ENCODE peak calls at places on chromosome 21, in nine cellular contexts. One of them, this sample, is unnamed.

GRCh38 chr21:44657635-44658183 is at the start of gene KRTAP12-3:
- DNase-seq in BJ: no peak
- DNase-seq in testis: no peak
- DNase-seq in left ventricle myocardium inferior: no peak
- DNase-seq in fibroblast of pulmonary artery: no peak
- DNase-seq in A549: no peak
- DNase-seq in keratinocyte: no peak
- DNase-seq in Caco-2: no peak
- DNase-seq in HCT116: no peak
- DNase-seq in this sample: no peak

GRCh38 chr21:27519357-27519756 is 552.5 kb upstream of the ADAMTS5 start:
- DNase-seq in BJ: peak
- DNase-seq in testis: no peak
- DNase-seq in left ventricle myocardium inferior: no peak
- DNase-seq in fibroblast of pulmonary artery: peak
- DNase-seq in A549: no peak
- DNase-seq in keratinocyte: no peak
- DNase-seq in Caco-2: no peak
- DNase-seq in HCT116: no peak
- DNase-seq in this sample: no peak

GRCh38 chr21:43911015-43911934 is 46.3 kb downstream of the AGPAT3 start:
- DNase-seq in BJ: no peak
- DNase-seq in testis: peak
- DNase-seq in left ventricle myocardium inferior: no peak
- DNase-seq in fibroblast of pulmonary artery: no peak
- DNase-seq in A549: no peak
- DNase-seq in keratinocyte: no peak
- DNase-seq in Caco-2: no peak
- DNase-seq in HCT116: no peak
- DNase-seq in this sample: peak

GRCh38 chr21:31731112-31731801 is 661 bp downstream of the SCAF4 start:
- DNase-seq in BJ: no peak
- DNase-seq in testis: peak
- DNase-seq in left ventricle myocardium inferior: peak
- DNase-seq in fibroblast of pulmonary artery: no peak
- DNase-seq in A549: no peak
- DNase-seq in keratinocyte: no peak
- DNase-seq in Caco-2: peak
- DNase-seq in HCT116: no peak
- DNase-seq in this sample: peak

GRCh38 chr21:45012661-45013270 is 61.6 kb upstream of the ADARB1 start:
- DNase-seq in BJ: no peak
- DNase-seq in testis: no peak
- DNase-seq in left ventricle myocardium inferior: no peak
- DNase-seq in fibroblast of pulmonary artery: no peak
- DNase-seq in A549: peak
- DNase-seq in keratinocyte: no peak
- DNase-seq in Caco-2: peak
- DNase-seq in HCT116: peak
- DNase-seq in this sample: no peak

GRCh38 chr21:43585924-43586411 is 73.3 kb downstream of the HSF2BP start:
- DNase-seq in BJ: peak
- DNase-seq in testis: peak
- DNase-seq in left ventricle myocardium inferior: no peak
- DNase-seq in fibroblast of pulmonary artery: peak
- DNase-seq in A549: peak
- DNase-seq in keratinocyte: peak
- DNase-seq in Caco-2: peak
- DNase-seq in HCT116: peak
- DNase-seq in this sample: no peak

GRCh38 chr21:31429500-31429899 is 85.4 kb upstream of the TIAM1 start:
- DNase-seq in BJ: no peak
- DNase-seq in testis: no peak
- DNase-seq in left ventricle myocardium inferior: peak
- DNase-seq in fibroblast of pulmonary artery: no peak
- DNase-seq in A549: no peak
- DNase-seq in keratinocyte: no peak
- DNase-seq in Caco-2: no peak
- DNase-seq in HCT116: no peak
- DNase-seq in this sample: no peak

GRCh38 chr21:36504067-36505058 is 24.4 kb upstream of the CLDN14 start:
- DNase-seq in BJ: no peak
- DNase-seq in testis: peak
- DNase-seq in left ventricle myocardium inferior: no peak
- DNase-seq in fibroblast of pulmonary artery: peak
- DNase-seq in A549: peak
- DNase-seq in keratinocyte: peak
- DNase-seq in Caco-2: no peak
- DNase-seq in HCT116: peak
- DNase-seq in this sample: no peak

GRCh38 chr21:35208810-35209517 is 159.9 kb upstream of the RUNX1 start:
- DNase-seq in BJ: no peak
- DNase-seq in testis: no peak
- DNase-seq in left ventricle myocardium inferior: no peak
- DNase-seq in fibroblast of pulmonary artery: peak
- DNase-seq in A549: no peak
- DNase-seq in keratinocyte: no peak
- DNase-seq in Caco-2: no peak
- DNase-seq in HCT116: no peak
- DNase-seq in this sample: no peak

GRCh38 chr21:35208117-35208516 is 159.0 kb upstream of the RUNX1 start:
- DNase-seq in BJ: no peak
- DNase-seq in testis: no peak
- DNase-seq in left ventricle myocardium inferior: no peak
- DNase-seq in fibroblast of pulmonary artery: no peak
- DNase-seq in A549: no peak
- DNase-seq in keratinocyte: no peak
- DNase-seq in Caco-2: no peak
- DNase-seq in HCT116: no peak
- DNase-seq in this sample: peak

GRCh38 chr21:35206141-35207125 is 157.3 kb upstream of the RUNX1 start:
- DNase-seq in BJ: no peak
- DNase-seq in testis: no peak
- DNase-seq in left ventricle myocardium inferior: no peak
- DNase-seq in fibroblast of pulmonary artery: no peak
- DNase-seq in A549: no peak
- DNase-seq in keratinocyte: peak
- DNase-seq in Caco-2: peak
- DNase-seq in HCT116: no peak
- DNase-seq in this sample: no peak

GRCh38 chr21:35204850-35205564 is 155.9 kb upstream of the RUNX1 start:
- DNase-seq in BJ: peak
- DNase-seq in testis: peak
- DNase-seq in left ventricle myocardium inferior: peak
- DNase-seq in fibroblast of pulmonary artery: peak
- DNase-seq in A549: no peak
- DNase-seq in keratinocyte: no peak
- DNase-seq in Caco-2: no peak
- DNase-seq in HCT116: no peak
- DNase-seq in this sample: peak

GRCh38 chr21:35207322-35207721 is 158.2 kb upstream of the RUNX1 start:
- DNase-seq in BJ: no peak
- DNase-seq in testis: no peak
- DNase-seq in left ventricle myocardium inferior: no peak
- DNase-seq in fibroblast of pulmonary artery: no peak
- DNase-seq in A549: no peak
- DNase-seq in keratinocyte: no peak
- DNase-seq in Caco-2: no peak
- DNase-seq in HCT116: no peak
- DNase-seq in this sample: no peak
- H3K4me3 ChIP-seq in BJ: no peak
- H3K4me3 ChIP-seq in testis: no peak
- H3K4me3 ChIP-seq in left ventricle myocardium inferior: no peak
- H3K4me3 ChIP-seq in fibroblast of pulmonary artery: no peak
- H3K4me3 ChIP-seq in A549: no peak
- H3K4me3 ChIP-seq in keratinocyte: no peak
- H3K4me3 ChIP-seq in Caco-2: no peak
- H3K4me3 ChIP-seq in HCT116: no peak
- H3K4me3 ChIP-seq in this sample: no peak

DNA sequence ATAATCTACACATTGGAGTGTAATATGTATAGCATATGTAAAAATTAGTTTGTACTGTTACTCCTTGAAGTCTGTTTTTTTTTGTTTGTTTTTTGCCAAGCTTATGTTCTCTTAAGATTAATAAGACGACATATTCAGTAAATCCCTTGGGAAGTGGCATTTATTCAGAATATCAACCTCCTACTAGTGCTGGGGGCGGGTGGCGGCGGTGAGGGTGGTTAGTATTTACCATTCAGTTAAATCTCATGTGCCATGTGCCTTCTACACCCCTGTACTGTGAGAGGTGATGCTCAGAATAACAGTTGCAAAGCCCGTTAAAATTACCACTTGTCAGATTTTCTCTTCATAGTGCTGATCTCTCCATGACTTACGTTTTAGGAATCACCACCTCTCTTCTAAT is 3.0 kb downstream of the BACH1 start:
- DNase-seq in BJ: no peak
- DNase-seq in testis: no peak
- DNase-seq in left ventricle myocardium inferior: no peak
- DNase-seq in fibroblast of pulmonary artery: no peak
- DNase-seq in A549: no peak
- DNase-seq in keratinocyte: no peak
- DNase-seq in Caco-2: no peak
- DNase-seq in HCT116: no peak
- DNase-seq in this sample: no peak
- H3K4me3 ChIP-seq in BJ: peak
- H3K4me3 ChIP-seq in testis: no peak
- H3K4me3 ChIP-seq in left ventricle myocardium inferior: peak
- H3K4me3 ChIP-seq in fibroblast of pulmonary artery: peak
- H3K4me3 ChIP-seq in A549: no peak
- H3K4me3 ChIP-seq in keratinocyte: peak
- H3K4me3 ChIP-seq in Caco-2: no peak
- H3K4me3 ChIP-seq in HCT116: no peak
- H3K4me3 ChIP-seq in this sample: no peak

GRCh38 chr21:38816400-38816973 is 10.8 kb downstream of the ETS2 start:
- DNase-seq in BJ: no peak
- DNase-seq in testis: no peak
- DNase-seq in left ventricle myocardium inferior: no peak
- DNase-seq in fibroblast of pulmonary artery: no peak
- DNase-seq in A549: no peak
- DNase-seq in keratinocyte: no peak
- DNase-seq in Caco-2: no peak
- DNase-seq in HCT116: no peak
- DNase-seq in this sample: no peak

GRCh38 chr21:38813554-38813953 is 7.8 kb downstream of the ETS2 start:
- DNase-seq in BJ: no peak
- DNase-seq in testis: no peak
- DNase-seq in left ventricle myocardium inferior: no peak
- DNase-seq in fibroblast of pulmonary artery: no peak
- DNase-seq in A549: no peak
- DNase-seq in keratinocyte: no peak
- DNase-seq in Caco-2: no peak
- DNase-seq in HCT116: no peak
- DNase-seq in this sample: no peak

GRCh38 chr21:38815060-38815405 is 9.3 kb downstream of the ETS2 start:
- DNase-seq in BJ: no peak
- DNase-seq in testis: no peak
- DNase-seq in left ventricle myocardium inferior: no peak
- DNase-seq in fibroblast of pulmonary artery: no peak
- DNase-seq in A549: no peak
- DNase-seq in keratinocyte: no peak
- DNase-seq in Caco-2: no peak
- DNase-seq in HCT116: no peak
- DNase-seq in this sample: no peak

GRCh38 chr21:38813143-38813542 is 7.4 kb downstream of the ETS2 start:
- DNase-seq in BJ: no peak
- DNase-seq in testis: no peak
- DNase-seq in left ventricle myocardium inferior: no peak
- DNase-seq in fibroblast of pulmonary artery: no peak
- DNase-seq in A549: no peak
- DNase-seq in keratinocyte: no peak
- DNase-seq in Caco-2: no peak
- DNase-seq in HCT116: no peak
- DNase-seq in this sample: no peak

DNA sequence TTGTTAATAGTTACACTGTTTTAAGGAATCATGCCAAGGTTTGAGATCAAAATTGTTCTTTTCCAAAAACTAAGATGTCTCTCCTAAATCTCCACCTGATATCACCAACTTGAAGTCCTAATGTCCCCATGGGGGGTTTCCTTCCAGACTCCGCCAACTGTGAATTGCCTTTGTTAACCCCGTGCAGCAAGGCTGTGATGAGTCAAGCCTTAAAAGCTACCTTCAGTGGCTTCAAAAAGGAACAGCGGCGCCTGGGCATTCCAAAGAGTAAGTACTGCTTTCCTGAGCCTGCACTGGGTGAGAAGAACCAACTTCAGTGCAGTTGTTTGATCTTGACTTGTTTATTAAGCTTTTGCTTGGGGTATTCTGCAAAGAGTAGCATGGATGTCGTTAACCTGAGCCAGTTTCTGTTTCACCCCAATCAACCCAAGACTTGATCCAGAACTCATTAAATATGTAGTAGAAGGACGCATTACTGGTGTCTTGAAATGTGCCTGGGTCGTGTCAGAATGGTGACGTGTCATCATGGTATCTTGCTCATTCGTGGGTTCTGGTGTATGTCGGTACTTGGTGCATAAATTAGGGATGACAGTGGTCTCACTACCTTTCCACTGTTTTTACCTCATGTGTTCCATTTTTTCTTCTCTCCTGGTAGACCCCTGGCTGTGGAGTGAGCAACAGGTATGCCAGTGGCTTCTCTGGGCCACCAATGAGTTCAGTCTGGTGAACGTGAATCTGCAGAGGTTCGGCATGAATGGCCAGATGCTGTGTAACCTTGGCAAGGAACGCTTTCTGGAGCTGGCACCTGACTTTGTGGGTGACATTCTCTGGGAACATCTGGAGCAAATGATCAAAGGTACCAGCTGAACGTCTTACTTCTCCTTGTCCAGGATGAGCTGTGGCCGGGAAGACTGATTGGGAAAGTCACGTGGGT is 8.7 kb downstream of the ETS2 start:
- DNase-seq in BJ: no peak
- DNase-seq in testis: no peak
- DNase-seq in left ventricle myocardium inferior: no peak
- DNase-seq in fibroblast of pulmonary artery: no peak
- DNase-seq in A549: no peak
- DNase-seq in keratinocyte: no peak
- DNase-seq in Caco-2: no peak
- DNase-seq in HCT116: no peak
- DNase-seq in this sample: no peak
- H3K4me3 ChIP-seq in BJ: no peak
- H3K4me3 ChIP-seq in testis: no peak
- H3K4me3 ChIP-seq in left ventricle myocardium inferior: no peak
- H3K4me3 ChIP-seq in fibroblast of pulmonary artery: no peak
- H3K4me3 ChIP-seq in A549: no peak
- H3K4me3 ChIP-seq in keratinocyte: no peak
- H3K4me3 ChIP-seq in Caco-2: no peak
- H3K4me3 ChIP-seq in HCT116: no peak
- H3K4me3 ChIP-seq in this sample: no peak

GRCh38 chr21:33234618-33235520 is 5.1 kb downstream of the IFNAR2 start:
- DNase-seq in BJ: no peak
- DNase-seq in testis: no peak
- DNase-seq in left ventricle myocardium inferior: no peak
- DNase-seq in fibroblast of pulmonary artery: no peak
- DNase-seq in A549: no peak
- DNase-seq in keratinocyte: no peak
- DNase-seq in Caco-2: no peak
- DNase-seq in HCT116: no peak
- DNase-seq in this sample: no peak

GRCh38 chr21:33238146-33238545 is 8.4 kb downstream of the IFNAR2 start:
- DNase-seq in BJ: no peak
- DNase-seq in testis: no peak
- DNase-seq in left ventricle myocardium inferior: no peak
- DNase-seq in fibroblast of pulmonary artery: no peak
- DNase-seq in A549: no peak
- DNase-seq in keratinocyte: no peak
- DNase-seq in Caco-2: no peak
- DNase-seq in HCT116: no peak
- DNase-seq in this sample: no peak

GRCh38 chr21:33236799-33237198 is 7.1 kb downstream of the IFNAR2 start:
- DNase-seq in BJ: no peak
- DNase-seq in testis: no peak
- DNase-seq in left ventricle myocardium inferior: no peak
- DNase-seq in fibroblast of pulmonary artery: no peak
- DNase-seq in A549: no peak
- DNase-seq in keratinocyte: no peak
- DNase-seq in Caco-2: no peak
- DNase-seq in HCT116: no peak
- DNase-seq in this sample: no peak

GRCh38 chr21:33237446-33237845 is 7.7 kb downstream of the IFNAR2 start:
- DNase-seq in BJ: no peak
- DNase-seq in testis: no peak
- DNase-seq in left ventricle myocardium inferior: no peak
- DNase-seq in fibroblast of pulmonary artery: no peak
- DNase-seq in A549: no peak
- DNase-seq in keratinocyte: no peak
- DNase-seq in Caco-2: no peak
- DNase-seq in HCT116: no peak
- DNase-seq in this sample: no peak

DNA sequence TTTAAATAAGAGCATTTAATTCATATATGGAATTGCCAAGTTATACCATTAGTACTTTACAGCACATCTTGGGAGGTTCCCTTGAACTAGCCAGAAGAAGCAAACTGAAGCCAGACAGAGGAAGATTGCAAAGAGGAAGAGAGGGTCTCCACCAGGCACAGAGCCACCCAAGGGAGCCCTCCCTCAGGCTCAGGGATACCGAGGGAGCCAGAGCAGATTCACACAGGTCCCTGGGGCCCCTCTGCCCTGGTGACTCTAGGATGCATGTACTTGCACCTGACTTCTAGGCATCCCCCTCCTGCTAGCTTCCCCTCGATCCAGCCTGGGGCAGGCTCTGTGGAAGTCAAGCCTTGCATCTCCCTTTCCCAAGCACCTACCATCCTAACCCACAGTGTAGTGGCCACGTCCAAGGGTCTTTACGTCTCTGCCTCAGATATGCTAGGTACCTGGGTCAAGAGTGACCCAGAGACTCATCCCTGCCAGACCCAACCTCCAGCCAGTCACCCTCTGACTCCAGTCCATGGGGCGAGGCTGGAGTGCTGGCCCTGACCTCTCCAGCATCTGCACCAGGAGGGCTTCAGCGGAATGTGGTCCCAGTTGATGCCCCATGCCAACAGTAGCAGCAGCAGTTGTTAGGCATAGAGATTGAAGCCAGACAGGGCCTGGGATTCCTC is 6.4 kb downstream of the IFNAR2 start:
- DNase-seq in BJ: no peak
- DNase-seq in testis: no peak
- DNase-seq in left ventricle myocardium inferior: no peak
- DNase-seq in fibroblast of pulmonary artery: no peak
- DNase-seq in A549: no peak
- DNase-seq in keratinocyte: no peak
- DNase-seq in Caco-2: no peak
- DNase-seq in HCT116: no peak
- DNase-seq in this sample: no peak
- H3K4me3 ChIP-seq in BJ: no peak
- H3K4me3 ChIP-seq in testis: no peak
- H3K4me3 ChIP-seq in left ventricle myocardium inferior: no peak
- H3K4me3 ChIP-seq in fibroblast of pulmonary artery: no peak
- H3K4me3 ChIP-seq in A549: no peak
- H3K4me3 ChIP-seq in keratinocyte: no peak
- H3K4me3 ChIP-seq in Caco-2: no peak
- H3K4me3 ChIP-seq in HCT116: no peak
- H3K4me3 ChIP-seq in this sample: no peak

This sample was measured in right cardiac atrium.